ENCODE peak calls at places on chromosomes 12 and 14, in eight cellular contexts. One of them, this sample, is unnamed.

GRCh38 chr14:102442241-102443211 is 67.0 kb downstream of the ANKRD9 start:
- DNase-seq in T-helper 2 cell: no peak
- DNase-seq in ELR: peak; percentile 24
- DNase-seq in heart left ventricle: no peak
- DNase-seq in germinal center: no peak
- DNase-seq in CD8-positive, alpha-beta T cell: no peak
- DNase-seq in erythroblast: no peak
- DNase-seq in activated CD4-positive, alpha-beta T cell treated with anti-CD3 and anti-CD28 coated beads, Interleukin-2, amount 50 U/mL, for 1 hour: no peak
- DNase-seq in this sample: no peak

GRCh38 chr12:132921685-132922084 is 34.3 kb upstream of the CHFR start:
- DNase-seq in T-helper 2 cell: no peak
- DNase-seq in ELR: no peak
- DNase-seq in heart left ventricle: no peak
- DNase-seq in germinal center: no peak
- DNase-seq in CD8-positive, alpha-beta T cell: no peak
- DNase-seq in erythroblast: no peak
- DNase-seq in activated CD4-positive, alpha-beta T cell treated with anti-CD3 and anti-CD28 coated beads, Interleukin-2, amount 50 U/mL, for 1 hour: no peak
- DNase-seq in this sample: peak; percentile 25

GRCh38 chr12:10307630-10308029 is at the start of gene KLRD1:
- DNase-seq in T-helper 2 cell: no peak
- DNase-seq in ELR: no peak
- DNase-seq in heart left ventricle: no peak
- DNase-seq in germinal center: no peak
- DNase-seq in CD8-positive, alpha-beta T cell: no peak
- DNase-seq in erythroblast: no peak
- DNase-seq in activated CD4-positive, alpha-beta T cell treated with anti-CD3 and anti-CD28 coated beads, Interleukin-2, amount 50 U/mL, for 1 hour: no peak
- DNase-seq in this sample: no peak

GRCh38 chr12:46357438-46358324 is 14.9 kb downstream of the SLC38A2 start:
- DNase-seq in T-helper 2 cell: no peak
- DNase-seq in ELR: peak; percentile 67
- DNase-seq in heart left ventricle: no peak
- DNase-seq in germinal center: no peak
- DNase-seq in CD8-positive, alpha-beta T cell: no peak
- DNase-seq in erythroblast: no peak
- DNase-seq in activated CD4-positive, alpha-beta T cell treated with anti-CD3 and anti-CD28 coated beads, Interleukin-2, amount 50 U/mL, for 1 hour: no peak
- DNase-seq in this sample: no peak

GRCh38 chr12:121182222-121182896 is 27.6 kb upstream of the P2RX4 start:
- DNase-seq in T-helper 2 cell: no peak
- DNase-seq in ELR: no peak
- DNase-seq in heart left ventricle: no peak
- DNase-seq in germinal center: no peak
- DNase-seq in CD8-positive, alpha-beta T cell: no peak
- DNase-seq in erythroblast: no peak
- DNase-seq in activated CD4-positive, alpha-beta T cell treated with anti-CD3 and anti-CD28 coated beads, Interleukin-2, amount 50 U/mL, for 1 hour: no peak
- DNase-seq in this sample: no peak

GRCh38 chr14:77902806-77903205 is 102.9 kb downstream of the ADCK1 start:
- DNase-seq in T-helper 2 cell: no peak
- DNase-seq in ELR: no peak
- DNase-seq in heart left ventricle: no peak
- DNase-seq in germinal center: no peak
- DNase-seq in CD8-positive, alpha-beta T cell: no peak
- DNase-seq in erythroblast: no peak
- DNase-seq in activated CD4-positive, alpha-beta T cell treated with anti-CD3 and anti-CD28 coated beads, Interleukin-2, amount 50 U/mL, for 1 hour: no peak
- DNase-seq in this sample: no peak

GRCh38 chr12:110582286-110583136 is 607 bp downstream of the PPTC7 start:
- DNase-seq in T-helper 2 cell: peak; percentile 73
- DNase-seq in ELR: peak; percentile 63
- DNase-seq in heart left ventricle: peak; percentile 75
- DNase-seq in germinal center: peak; percentile 55
- DNase-seq in CD8-positive, alpha-beta T cell: peak; percentile 74
- DNase-seq in erythroblast: peak; percentile 78
- DNase-seq in activated CD4-positive, alpha-beta T cell treated with anti-CD3 and anti-CD28 coated beads, Interleukin-2, amount 50 U/mL, for 1 hour: peak; percentile 80
- DNase-seq in this sample: peak; percentile 78

GRCh38 chr12:108589028-108589839 is 8.7 kb downstream of the TMEM119 start:
- DNase-seq in T-helper 2 cell: no peak
- DNase-seq in ELR: no peak
- DNase-seq in heart left ventricle: no peak
- DNase-seq in germinal center: no peak
- DNase-seq in CD8-positive, alpha-beta T cell: no peak
- DNase-seq in erythroblast: no peak
- DNase-seq in activated CD4-positive, alpha-beta T cell treated with anti-CD3 and anti-CD28 coated beads, Interleukin-2, amount 50 U/mL, for 1 hour: no peak
- DNase-seq in this sample: no peak

GRCh38 chr12:120979220-120979861 is 998 bp downstream of the HNF1A start:
- DNase-seq in T-helper 2 cell: no peak
- DNase-seq in ELR: no peak
- DNase-seq in heart left ventricle: no peak
- DNase-seq in germinal center: no peak
- DNase-seq in CD8-positive, alpha-beta T cell: no peak
- DNase-seq in erythroblast: no peak
- DNase-seq in activated CD4-positive, alpha-beta T cell treated with anti-CD3 and anti-CD28 coated beads, Interleukin-2, amount 50 U/mL, for 1 hour: no peak
- DNase-seq in this sample: no peak

GRCh38 chr14:104339829-104340228 is 201.4 kb downstream of the KIF26A start:
- DNase-seq in T-helper 2 cell: no peak
- DNase-seq in ELR: no peak
- DNase-seq in heart left ventricle: no peak
- DNase-seq in germinal center: no peak
- DNase-seq in CD8-positive, alpha-beta T cell: no peak
- DNase-seq in erythroblast: no peak
- DNase-seq in activated CD4-positive, alpha-beta T cell treated with anti-CD3 and anti-CD28 coated beads, Interleukin-2, amount 50 U/mL, for 1 hour: no peak
- DNase-seq in this sample: no peak

GRCh38 chr14:72573725-72574426 is 320.0 kb downstream of the DPF3 start:
- DNase-seq in T-helper 2 cell: no peak
- DNase-seq in ELR: no peak
- DNase-seq in heart left ventricle: no peak
- DNase-seq in germinal center: no peak
- DNase-seq in CD8-positive, alpha-beta T cell: no peak
- DNase-seq in erythroblast: no peak
- DNase-seq in activated CD4-positive, alpha-beta T cell treated with anti-CD3 and anti-CD28 coated beads, Interleukin-2, amount 50 U/mL, for 1 hour: no peak
- DNase-seq in this sample: no peak

GRCh38 chr12:124938066-124938465 is 23.6 kb upstream of the UBC start:
- DNase-seq in T-helper 2 cell: no peak
- DNase-seq in ELR: no peak
- DNase-seq in heart left ventricle: no peak
- DNase-seq in germinal center: no peak
- DNase-seq in CD8-positive, alpha-beta T cell: no peak
- DNase-seq in erythroblast: no peak
- DNase-seq in activated CD4-positive, alpha-beta T cell treated with anti-CD3 and anti-CD28 coated beads, Interleukin-2, amount 50 U/mL, for 1 hour: no peak
- DNase-seq in this sample: no peak

GRCh38 chr14:21796912-21797311 is 123.3 kb upstream of the OR4E1 start:
- DNase-seq in T-helper 2 cell: no peak
- DNase-seq in ELR: no peak
- DNase-seq in heart left ventricle: no peak
- DNase-seq in germinal center: no peak
- DNase-seq in CD8-positive, alpha-beta T cell: no peak
- DNase-seq in erythroblast: peak; percentile 61
- DNase-seq in activated CD4-positive, alpha-beta T cell treated with anti-CD3 and anti-CD28 coated beads, Interleukin-2, amount 50 U/mL, for 1 hour: peak; percentile 2
- DNase-seq in this sample: no peak

GRCh38 chr12:54025507-54026393 is 2.5 kb upstream of the HOXC6 start:
- DNase-seq in T-helper 2 cell: no peak
- DNase-seq in ELR: no peak
- DNase-seq in heart left ventricle: no peak
- DNase-seq in germinal center: no peak
- DNase-seq in CD8-positive, alpha-beta T cell: no peak
- DNase-seq in erythroblast: no peak
- DNase-seq in activated CD4-positive, alpha-beta T cell treated with anti-CD3 and anti-CD28 coated beads, Interleukin-2, amount 50 U/mL, for 1 hour: no peak
- DNase-seq in this sample: no peak

GRCh38 chr14:58725226-58725625 is 87.5 kb downstream of the DACT1 start:
- DNase-seq in T-helper 2 cell: no peak
- DNase-seq in ELR: no peak
- DNase-seq in heart left ventricle: no peak
- DNase-seq in germinal center: no peak
- DNase-seq in CD8-positive, alpha-beta T cell: no peak
- DNase-seq in erythroblast: no peak
- DNase-seq in activated CD4-positive, alpha-beta T cell treated with anti-CD3 and anti-CD28 coated beads, Interleukin-2, amount 50 U/mL, for 1 hour: no peak
- DNase-seq in this sample: no peak

GRCh38 chr12:11171953-11172675 is 1.1 kb downstream of the SMIM10L1 start:
- DNase-seq in T-helper 2 cell: no peak
- DNase-seq in ELR: peak; percentile 45
- DNase-seq in heart left ventricle: no peak
- DNase-seq in germinal center: no peak
- DNase-seq in CD8-positive, alpha-beta T cell: no peak
- DNase-seq in erythroblast: peak; percentile 57
- DNase-seq in activated CD4-positive, alpha-beta T cell treated with anti-CD3 and anti-CD28 coated beads, Interleukin-2, amount 50 U/mL, for 1 hour: no peak
- DNase-seq in this sample: no peak

GRCh38 chr14:99198746-99199145 is 73.3 kb downstream of the BCL11B start:
- DNase-seq in T-helper 2 cell: no peak
- DNase-seq in ELR: no peak
- DNase-seq in heart left ventricle: no peak
- DNase-seq in germinal center: no peak
- DNase-seq in CD8-positive, alpha-beta T cell: no peak
- DNase-seq in erythroblast: no peak
- DNase-seq in activated CD4-positive, alpha-beta T cell treated with anti-CD3 and anti-CD28 coated beads, Interleukin-2, amount 50 U/mL, for 1 hour: no peak
- DNase-seq in this sample: no peak

GRCh38 chr14:58954874-58955273 is 233.6 kb upstream of the DAAM1 start:
- DNase-seq in T-helper 2 cell: no peak
- DNase-seq in ELR: no peak
- DNase-seq in heart left ventricle: no peak
- DNase-seq in germinal center: no peak
- DNase-seq in CD8-positive, alpha-beta T cell: no peak
- DNase-seq in erythroblast: no peak
- DNase-seq in activated CD4-positive, alpha-beta T cell treated with anti-CD3 and anti-CD28 coated beads, Interleukin-2, amount 50 U/mL, for 1 hour: no peak
- DNase-seq in this sample: no peak

GRCh38 chr12:46677749-46678148 is 148.0 kb downstream of the SLC38A4 start:
- DNase-seq in T-helper 2 cell: no peak
- DNase-seq in ELR: peak; percentile 65
- DNase-seq in heart left ventricle: no peak
- DNase-seq in germinal center: no peak
- DNase-seq in CD8-positive, alpha-beta T cell: no peak
- DNase-seq in erythroblast: no peak
- DNase-seq in activated CD4-positive, alpha-beta T cell treated with anti-CD3 and anti-CD28 coated beads, Interleukin-2, amount 50 U/mL, for 1 hour: no peak
- DNase-seq in this sample: no peak

This sample was measured in K562.